ENCODE peak calls at places on chromosomes 12 and 14, in seven cellular contexts. E is ovary; M is HFF-Myc; W is iPS DF 6.9; N is mucosa of gallbladder; H is activated T-helper 1 cell treated with anti-CD3 and anti-CD28 coated beads, Interleukin-12 subunit alpha, Interleukin-12 subunit beta, Interleukin-2, Interleukin-4 antibody, amounts not matched to agents 30 ng/mL and 10 ng/mL and 1 ng/mL, durations not matched to agents 14 hours and 24 hours and 36 hours; O is renal cortical epithelial cell. P is an unnamed sample.

GRCh38 chr14:64421166-64421565 is 33.0 kb downstream of the MTHFD1 start:
- DNase-seq in O (peak; percentile 58), H (no peak), E (no peak), N (no peak), W (no peak), M (peak; percentile 50), P (no peak)

GRCh38 chr12:110186059-110186458 is 61.9 kb downstream of the IFT81 start:
- DNase-seq in M (no peak), W (no peak), E (no peak), H (no peak), N (no peak), O (no peak), P (no peak)

GRCh38 chr14:102772781-102773570 is 4.3 kb upstream of the TRAF3 start:
- DNase-seq in H (no peak), E (no peak), W (no peak), M (no peak), O (no peak), N (no peak), P (no peak)

GRCh38 chr12:18139989-18140596 is 50.1 kb upstream of the RERGL start:
- DNase-seq in N (no peak), W (no peak), M (no peak), O (peak; percentile 55), E (no peak), H (no peak), P (no peak)

GRCh38 chr12:113422030-113422900 is at the start of gene SDSL:
- DNase-seq in O (peak; percentile 91), E (peak; percentile 62), W (no peak), M (peak; percentile 54), N (peak; percentile 80), H (peak; percentile 17), P (peak; percentile 79)

GRCh38 chr14:101174522-101174838 is 271.0 kb upstream of the RTL1 start:
- DNase-seq in M (no peak), O (peak; percentile 1), H (no peak), E (no peak), N (no peak), W (no peak), P (no peak)

GRCh38 chr14:20317720-20318119 is 12.0 kb upstream of the TTC5 start:
- DNase-seq in O (no peak), M (no peak), W (no peak), N (no peak), H (no peak), E (no peak), P (no peak)

GRCh38 chr14:74531467-74531866 is 37.9 kb downstream of the ISCA2 start:
- DNase-seq in M (peak; percentile 22), N (peak; percentile 23), E (no peak), W (peak; percentile 33), H (no peak), O (peak; percentile 47), P (no peak)

GRCh38 chr12:118850244-118850825 is 131.0 kb upstream of the SRRM4 start:
- DNase-seq in M (no peak), W (peak; percentile 55), O (no peak), E (no peak), N (no peak), H (no peak), P (no peak)

GRCh38 chr14:67268456-67269115 is 27.4 kb downstream of the PALS1 start:
- DNase-seq in N (no peak), E (no peak), H (no peak), W (peak; percentile 79), M (no peak), O (no peak), P (no peak)

GRCh38 chr12:24698972-24699371 is 249.9 kb downstream of the BCAT1 start:
- DNase-seq in E (no peak), W (no peak), H (no peak), O (no peak), M (no peak), N (no peak), P (no peak)

GRCh38 chr12:114686421-114687268 is 2.7 kb upstream of the TBX3 start:
- DNase-seq in E (no peak), N (no peak), H (no peak), W (no peak), O (no peak), M (no peak), P (no peak)

GRCh38 chr12:10634427-10634826 is 21.0 kb upstream of the MAGOHB start:
- DNase-seq in N (no peak), H (no peak), W (no peak), M (no peak), E (no peak), O (peak; percentile 38), P (no peak)

GRCh38 chr12:91663331-91663998 is 480.8 kb upstream of the DCN start:
- DNase-seq in W (no peak), H (no peak), E (no peak), N (no peak), M (no peak), O (peak; percentile 44), P (no peak)

GRCh38 chr14:35534130-35534883 is at the start of gene INSM2:
- DNase-seq in N (no peak), M (no peak), W (no peak), O (no peak), E (no peak), H (no peak), P (no peak)

GRCh38 chr12:102406033-102406584 is 74.3 kb downstream of the IGF1 start:
- DNase-seq in O (peak; percentile 7), H (no peak), M (peak; percentile 40), E (no peak), W (no peak), N (peak; percentile 42), P (no peak)

GRCh38 chr14:21852061-21852664 is 178.5 kb upstream of the OR4E1 start:
- DNase-seq in W (peak; percentile 54), E (no peak), H (peak; percentile 55), M (no peak), N (peak; percentile 56), O (peak; percentile 8), P (no peak)

GRCh38 chr14:104145826-104146642 is 7.6 kb downstream of the KIF26A start:
- DNase-seq in E (peak; percentile 17), O (no peak), M (no peak), H (no peak), N (no peak), W (no peak), P (no peak)

GRCh38 chr12:26488339-26488738 is 293.0 kb downstream of the SSPN start:
- DNase-seq in O (no peak), H (no peak), W (no peak), M (no peak), N (no peak), E (no peak), P (no peak)

GRCh38 chr14:23005861-23006534 is 3.9 kb downstream of the C14orf93 start:
- DNase-seq in W (no peak), N (no peak), H (no peak), O (no peak), E (no peak), M (no peak), P (no peak)

GRCh38 chr12:70227911-70228310 is 15.3 kb upstream of the CNOT2 start:
- DNase-seq in E (no peak), W (no peak), N (no peak), M (no peak), H (no peak), O (no peak), P (no peak)

GRCh38 chr14:81311816-81312215 is 88.3 kb downstream of the STON2 start:
- DNase-seq in O (peak; percentile 18), H (no peak), N (no peak), E (no peak), W (no peak), M (no peak), P (no peak)

GRCh38 chr14:38053684-38054083 is 154.0 kb upstream of the SSTR1 start:
- DNase-seq in H (no peak), N (no peak), M (no peak), W (no peak), E (no peak), O (peak; percentile 85), P (no peak)

GRCh38 chr12:131066886-131067490 is 113.3 kb downstream of the ADGRD1 start:
- DNase-seq in H (no peak), W (no peak), M (no peak), N (peak; percentile 47), E (peak; percentile 42), O (no peak), P (peak; percentile 41)

GRCh38 chr12:61251076-61251475 is 1009.1 kb upstream of the USP15 start:
- DNase-seq in M (no peak), W (no peak), O (no peak), H (no peak), E (no peak), N (no peak), P (no peak)

P was measured in ureter.